ENCODE peak calls at places on chromosome 4, in five cellular contexts. One of them, this sample, is unnamed.

GRCh38 chr4:139910106-139910505 is 243.9 kb downstream of the MAML3 start:
- DNase-seq in breast epithelium: no peak
- DNase-seq in effector memory CD4-positive, alpha-beta T cell: no peak
- DNase-seq in iPS DF 6.9: no peak
- DNase-seq in lung: no peak
- DNase-seq in this sample: no peak

GRCh38 chr4:124468360-124468759 is 244.2 kb downstream of the ANKRD50 start:
- DNase-seq in breast epithelium: no peak
- DNase-seq in effector memory CD4-positive, alpha-beta T cell: no peak
- DNase-seq in iPS DF 6.9: no peak
- DNase-seq in lung: no peak
- DNase-seq in this sample: no peak

GRCh38 chr4:87121332-87122065 is 98.9 kb downstream of the KLHL8 start:
- DNase-seq in breast epithelium: no peak
- DNase-seq in effector memory CD4-positive, alpha-beta T cell: no peak
- DNase-seq in iPS DF 6.9: no peak
- DNase-seq in lung: no peak
- DNase-seq in this sample: no peak

GRCh38 chr4:4712800-4713528 is 146.5 kb upstream of the MSX1 start:
- DNase-seq in breast epithelium: no peak
- DNase-seq in effector memory CD4-positive, alpha-beta T cell: no peak
- DNase-seq in iPS DF 6.9: no peak
- DNase-seq in lung: no peak
- DNase-seq in this sample: no peak

GRCh38 chr4:55475394-55476243 is 71.1 kb downstream of the CLOCK start:
- DNase-seq in breast epithelium: no peak
- DNase-seq in effector memory CD4-positive, alpha-beta T cell: no peak
- DNase-seq in iPS DF 6.9: no peak
- DNase-seq in lung: no peak
- DNase-seq in this sample: no peak

GRCh38 chr4:94507281-94507680 is 55.5 kb downstream of the PDLIM5 start:
- DNase-seq in breast epithelium: no peak
- DNase-seq in effector memory CD4-positive, alpha-beta T cell: no peak
- DNase-seq in iPS DF 6.9: no peak
- DNase-seq in lung: no peak
- DNase-seq in this sample: no peak

GRCh38 chr4:176778491-176778890 is 14.2 kb downstream of the VEGFC start:
- DNase-seq in breast epithelium: no peak
- DNase-seq in effector memory CD4-positive, alpha-beta T cell: no peak
- DNase-seq in iPS DF 6.9: no peak
- DNase-seq in lung: no peak
- DNase-seq in this sample: no peak

GRCh38 chr4:24594887-24595286 is 10.5 kb upstream of the DHX15 start:
- DNase-seq in breast epithelium: no peak
- DNase-seq in effector memory CD4-positive, alpha-beta T cell: no peak
- DNase-seq in iPS DF 6.9: no peak
- DNase-seq in lung: no peak
- DNase-seq in this sample: no peak

GRCh38 chr4:154618708-154619315 is 6.4 kb upstream of the FGG start:
- DNase-seq in breast epithelium: no peak
- DNase-seq in effector memory CD4-positive, alpha-beta T cell: no peak
- DNase-seq in iPS DF 6.9: peak; percentile 52
- DNase-seq in lung: peak; percentile 42
- DNase-seq in this sample: peak; percentile 42

GRCh38 chr4:62431513-62431912 is 1231.4 kb downstream of the ADGRL3 start:
- DNase-seq in breast epithelium: no peak
- DNase-seq in effector memory CD4-positive, alpha-beta T cell: no peak
- DNase-seq in iPS DF 6.9: no peak
- DNase-seq in lung: no peak
- DNase-seq in this sample: no peak

DNA sequence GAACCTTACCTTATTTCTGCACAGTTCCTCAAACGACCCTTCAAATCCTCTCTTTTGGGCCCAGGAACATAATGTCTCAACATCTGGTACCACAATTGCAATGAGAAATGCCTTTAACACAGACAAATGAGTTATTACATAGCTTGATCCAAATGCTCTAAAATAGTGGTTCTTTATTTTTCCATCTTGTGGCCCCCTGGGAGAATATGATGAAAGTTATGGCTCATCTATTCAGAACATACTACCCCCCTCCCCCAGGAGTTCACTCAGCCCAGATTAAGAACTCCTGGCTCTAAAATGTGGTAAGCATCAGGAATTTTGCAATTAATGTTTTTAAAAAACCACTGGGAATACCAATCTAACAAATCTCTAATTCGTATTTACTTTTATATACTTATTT is 23.9 kb upstream of the CENPU start:
- DNase-seq in breast epithelium: no peak
- DNase-seq in effector memory CD4-positive, alpha-beta T cell: no peak
- DNase-seq in iPS DF 6.9: no peak
- DNase-seq in lung: no peak
- DNase-seq in this sample: no peak
- H3K27ac ChIP-seq in breast epithelium: no peak overlapping the region
- H3K27ac ChIP-seq in effector memory CD4-positive, alpha-beta T cell: no peak overlapping the region
- H3K27ac ChIP-seq in iPS DF 6.9: no peak overlapping the region
- H3K27ac ChIP-seq in lung: no peak overlapping the region
- H3K27ac ChIP-seq in this sample: no peak overlapping the region

DNA sequence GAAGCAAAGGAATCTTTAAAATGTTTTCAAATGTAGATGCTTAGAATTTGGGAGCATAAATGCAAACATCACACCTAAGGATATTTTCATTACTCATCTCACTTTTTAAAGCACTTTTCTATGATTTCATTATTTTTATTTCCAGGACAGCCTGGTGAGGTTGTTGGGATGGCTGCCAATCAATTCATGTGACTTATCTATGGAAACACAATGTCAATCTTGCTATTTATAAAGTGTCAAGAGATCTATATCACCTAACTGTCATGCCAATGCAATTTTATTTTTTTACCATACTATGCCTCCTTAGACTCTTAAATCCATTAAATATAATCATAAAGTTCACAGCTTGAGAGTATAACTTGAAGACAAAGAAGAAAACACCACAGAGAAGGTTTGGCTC is 425.6 kb upstream of the FAT1 start:
- DNase-seq in breast epithelium: no peak
- DNase-seq in effector memory CD4-positive, alpha-beta T cell: no peak
- DNase-seq in iPS DF 6.9: no peak
- DNase-seq in lung: no peak
- DNase-seq in this sample: no peak
- H3K27me3 ChIP-seq in breast epithelium: no peaks in the 10 kb centered on the region
- H3K27me3 ChIP-seq in effector memory CD4-positive, alpha-beta T cell: no peaks in the 10 kb centered on the region
- H3K27me3 ChIP-seq in iPS DF 6.9: no peaks in the 10 kb centered on the region
- H3K27me3 ChIP-seq in lung: no peaks in the 10 kb centered on the region
- H3K27me3 ChIP-seq in this sample: no peaks in the 10 kb centered on the region

GRCh38 chr4:1215347-1216075 is 33.4 kb downstream of the CTBP1 start:
- DNase-seq in breast epithelium: no peak
- DNase-seq in effector memory CD4-positive, alpha-beta T cell: no peak
- DNase-seq in iPS DF 6.9: no peak
- DNase-seq in lung: no peak
- DNase-seq in this sample: peak; percentile 38
- H3K27ac ChIP-seq in breast epithelium: no peak overlapping the region
- H3K27ac ChIP-seq in effector memory CD4-positive, alpha-beta T cell: no peak overlapping the region
- H3K27ac ChIP-seq in iPS DF 6.9: no peak overlapping the region
- H3K27ac ChIP-seq in lung: no peak overlapping the region
- H3K27ac ChIP-seq in this sample: no peak overlapping the region

DNA sequence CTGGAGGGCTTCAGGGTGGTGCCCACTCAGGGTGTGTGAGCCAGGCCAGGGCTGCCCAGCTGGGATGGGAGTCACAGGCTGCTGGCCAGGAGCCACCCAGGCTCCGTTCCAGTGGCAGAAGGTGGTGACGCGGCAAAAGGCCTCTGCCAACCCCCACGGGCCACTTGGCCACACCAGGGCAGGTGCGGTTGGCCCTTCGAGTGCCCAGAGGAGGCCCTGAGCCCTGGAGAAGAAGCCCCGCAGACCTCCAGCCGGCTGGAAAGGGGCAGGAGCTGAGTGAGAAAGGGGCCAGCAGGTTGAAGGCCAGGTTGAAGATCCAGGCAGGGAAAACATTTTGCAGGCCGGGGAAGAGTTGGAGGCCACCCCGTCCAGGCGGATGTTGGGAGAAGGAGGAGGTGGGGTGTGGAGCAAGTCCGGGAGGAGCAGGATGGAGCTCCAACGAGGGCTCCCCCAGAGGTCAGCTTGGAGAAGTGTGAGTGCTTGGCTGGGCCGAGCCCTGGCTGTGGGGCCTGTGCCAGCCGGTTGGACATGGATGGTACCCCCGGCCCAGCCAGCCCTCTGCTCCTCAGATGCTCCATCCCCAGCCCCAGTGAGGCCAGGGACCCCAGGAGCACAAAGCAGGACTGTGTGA is 2.8 kb upstream of the CPLX1 start:
- DNase-seq in breast epithelium: no peak
- DNase-seq in effector memory CD4-positive, alpha-beta T cell: no peak
- DNase-seq in iPS DF 6.9: no peak
- DNase-seq in lung: no peak
- DNase-seq in this sample: peak; percentile 31
- H3K27me3 ChIP-seq in breast epithelium: peaks cover 16% of the 10 kb centered on the region
- H3K27me3 ChIP-seq in effector memory CD4-positive, alpha-beta T cell: peaks cover 23% of the 10 kb centered on the region
- H3K27me3 ChIP-seq in iPS DF 6.9: peaks cover 28% of the 10 kb centered on the region
- H3K27me3 ChIP-seq in lung: no peaks in the 10 kb centered on the region
- H3K27me3 ChIP-seq in this sample: peaks cover 7% of the 10 kb centered on the region

DNA sequence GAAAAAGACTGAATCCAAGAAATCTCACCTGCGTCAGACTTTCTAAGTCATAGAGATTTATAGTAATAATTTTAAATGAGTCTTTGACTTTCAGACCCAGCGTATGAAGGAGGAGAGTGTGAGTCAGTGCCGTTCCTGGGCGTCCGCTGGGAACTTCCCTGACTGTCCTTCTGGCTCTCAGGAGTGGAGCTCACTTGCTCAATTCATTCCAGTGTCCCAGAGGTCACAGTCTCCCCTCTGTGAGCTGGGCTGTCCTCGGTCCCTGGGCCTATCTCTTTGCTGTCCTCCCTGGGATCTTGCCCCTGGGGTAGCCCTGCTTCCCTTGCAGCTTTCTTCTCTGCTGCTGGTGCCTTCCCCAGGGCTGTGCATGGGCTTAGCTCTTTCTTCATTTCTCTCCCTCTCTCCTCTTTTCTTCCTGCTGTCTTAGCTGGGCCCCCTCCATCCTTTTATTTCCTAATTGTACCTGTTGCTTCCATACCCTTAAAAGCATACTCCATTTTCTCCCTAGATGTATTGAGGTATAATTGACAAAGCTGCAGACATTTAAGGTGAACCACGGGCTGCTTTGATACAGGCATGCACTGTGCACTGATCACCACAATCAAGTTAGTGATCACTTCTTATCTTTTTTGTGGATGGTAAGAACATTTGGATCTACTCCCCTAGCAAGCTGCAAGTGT is 11.6 kb downstream of the SORBS2 start:
- DNase-seq in breast epithelium: no peak
- DNase-seq in effector memory CD4-positive, alpha-beta T cell: no peak
- DNase-seq in iPS DF 6.9: no peak
- DNase-seq in lung: no peak
- DNase-seq in this sample: no peak
- H3K27ac ChIP-seq in breast epithelium: no peak overlapping the region
- H3K27ac ChIP-seq in effector memory CD4-positive, alpha-beta T cell: no peak overlapping the region
- H3K27ac ChIP-seq in iPS DF 6.9: no peak overlapping the region
- H3K27ac ChIP-seq in lung: peak overlapping the region; percentile 92
- H3K27ac ChIP-seq in this sample: no peak overlapping the region

GRCh38 chr4:7367361-7367760 is 67.4 kb downstream of the PSAPL1 start:
- DNase-seq in breast epithelium: no peak
- DNase-seq in effector memory CD4-positive, alpha-beta T cell: no peak
- DNase-seq in iPS DF 6.9: no peak
- DNase-seq in lung: no peak
- DNase-seq in this sample: no peak

GRCh38 chr4:7364979-7365378 is 69.8 kb downstream of the PSAPL1 start:
- DNase-seq in breast epithelium: no peak
- DNase-seq in effector memory CD4-positive, alpha-beta T cell: no peak
- DNase-seq in iPS DF 6.9: no peak
- DNase-seq in lung: peak; percentile 70
- DNase-seq in this sample: no peak

GRCh38 chr4:7366958-7367353 is 67.8 kb downstream of the PSAPL1 start:
- DNase-seq in breast epithelium: no peak
- DNase-seq in effector memory CD4-positive, alpha-beta T cell: no peak
- DNase-seq in iPS DF 6.9: no peak
- DNase-seq in lung: no peak
- DNase-seq in this sample: no peak

GRCh38 chr4:7366180-7366957 is 68.4 kb downstream of the PSAPL1 start:
- DNase-seq in breast epithelium: no peak
- DNase-seq in effector memory CD4-positive, alpha-beta T cell: no peak
- DNase-seq in iPS DF 6.9: no peak
- DNase-seq in lung: peak; percentile 62
- DNase-seq in this sample: no peak

DNA sequence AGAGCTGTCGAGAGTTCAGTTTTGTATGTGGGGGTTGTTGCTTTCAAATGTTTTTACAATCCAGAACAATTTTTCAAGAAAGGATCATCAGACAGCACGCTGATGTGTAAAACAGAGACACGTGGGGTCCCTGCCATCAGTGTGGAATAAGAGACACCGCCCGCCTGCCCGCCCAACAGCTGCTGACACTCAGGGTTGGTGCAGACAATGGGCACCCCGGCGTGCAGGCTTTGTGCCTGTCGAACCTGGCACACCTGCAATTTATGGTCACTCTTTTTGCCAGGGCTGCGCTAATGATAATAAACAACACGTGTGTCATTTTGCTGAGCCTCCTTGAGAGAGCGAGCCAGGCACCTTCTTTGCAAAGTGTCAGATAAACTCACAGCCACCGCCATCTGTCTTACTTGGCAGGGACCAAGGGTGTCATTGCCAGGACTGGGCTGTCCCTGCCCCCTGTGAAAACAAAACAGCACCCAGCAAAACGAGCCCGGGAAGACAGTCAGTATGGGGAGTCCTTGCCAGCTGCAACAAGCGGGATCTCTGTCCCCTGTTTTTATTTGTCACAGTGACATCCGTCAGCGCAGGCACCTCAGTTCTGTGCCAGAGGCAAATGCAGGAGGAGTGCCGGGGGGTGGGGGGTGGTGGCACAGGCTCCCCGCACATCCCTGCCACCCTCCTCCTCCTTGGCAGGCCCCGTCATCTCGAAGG is 69.1 kb downstream of the PSAPL1 start:
- DNase-seq in breast epithelium: no peak
- DNase-seq in effector memory CD4-positive, alpha-beta T cell: no peak
- DNase-seq in iPS DF 6.9: no peak
- DNase-seq in lung: no peak
- DNase-seq in this sample: peak; percentile 82
- H3K27me3 ChIP-seq in breast epithelium: no peaks in the 10 kb centered on the region
- H3K27me3 ChIP-seq in effector memory CD4-positive, alpha-beta T cell: peaks cover 3% of the 10 kb centered on the region
- H3K27me3 ChIP-seq in iPS DF 6.9: no peaks in the 10 kb centered on the region
- H3K27me3 ChIP-seq in lung: no peaks in the 10 kb centered on the region
- H3K27me3 ChIP-seq in this sample: no peaks in the 10 kb centered on the region

DNA sequence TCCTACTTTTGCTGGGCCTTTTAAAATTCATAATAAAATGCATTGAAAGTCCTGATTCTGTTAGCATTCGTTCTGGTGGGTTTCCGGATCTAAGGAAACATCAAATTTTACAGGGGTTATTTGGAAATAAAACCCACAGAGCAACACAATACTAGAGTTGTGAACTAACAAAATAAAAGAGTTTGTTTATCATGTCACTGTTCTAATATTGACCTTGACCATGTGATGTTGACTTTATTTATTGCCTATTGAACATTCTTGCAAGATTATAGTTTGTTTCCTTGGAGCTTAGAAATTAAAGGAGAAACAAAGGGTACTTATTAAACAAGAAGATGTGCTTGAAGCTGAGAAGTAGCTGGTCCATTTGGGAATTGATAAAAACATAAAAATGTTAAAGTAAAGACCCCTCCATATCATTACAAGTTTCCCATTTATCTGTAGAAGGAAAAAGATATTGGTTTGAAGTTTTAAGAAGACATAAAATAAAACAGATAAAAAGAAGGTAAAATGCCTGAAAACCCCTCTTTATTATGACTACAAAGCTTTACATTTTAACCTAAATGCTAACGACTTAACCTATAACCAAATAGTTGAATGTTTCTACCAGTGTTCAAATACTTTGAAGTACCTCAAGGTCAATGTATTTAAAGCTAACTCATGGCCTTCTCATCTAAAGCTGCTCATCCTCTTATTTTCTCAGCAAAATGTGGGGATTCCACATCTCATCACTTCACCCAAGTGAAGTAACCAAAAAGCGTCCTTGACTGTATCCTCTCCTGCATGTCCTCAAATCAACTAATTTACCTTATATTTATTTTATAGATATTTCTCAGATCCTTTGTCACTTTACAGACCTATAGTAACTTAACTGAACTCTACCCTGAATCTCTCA is 179.6 kb downstream of the GASK1B start:
- DNase-seq in breast epithelium: no peak
- DNase-seq in effector memory CD4-positive, alpha-beta T cell: no peak
- DNase-seq in iPS DF 6.9: no peak
- DNase-seq in lung: no peak
- DNase-seq in this sample: no peak
- H3K27ac ChIP-seq in breast epithelium: peak overlapping the region; percentile 37
- H3K27ac ChIP-seq in effector memory CD4-positive, alpha-beta T cell: no peak overlapping the region
- H3K27ac ChIP-seq in iPS DF 6.9: no peak overlapping the region
- H3K27ac ChIP-seq in lung: no peak overlapping the region
- H3K27ac ChIP-seq in this sample: no peak overlapping the region

This sample was measured in dorsolateral prefrontal cortex.